ENCODE peak calls at places on chromosome 17, in four cellular contexts. C, G, T and R are unnamed samples.

GRCh38 chr17:2837147-2837561 is 40.9 kb downstream of the RAP1GAP2 start:
- DNase-seq in C (no peak), G (no peak), T (no peak), R (no peak)

GRCh38 chr17:64679710-64680216 is 17.7 kb upstream of the SMURF2 start:
- DNase-seq in C (peak; percentile 99), G (no peak), T (peak; percentile 99), R (peak; percentile 67)

GRCh38 chr17:63117431-63117830 is 151.4 kb downstream of the TANC2 start:
- DNase-seq in C (no peak), G (no peak), T (no peak), R (no peak)

GRCh38 chr17:16478693-16479092 is 13.3 kb downstream of the LRRC75A start:
- DNase-seq in C (no peak), G (no peak), T (no peak), R (no peak)

GRCh38 chr17:41957058-41957868 is 9.3 kb upstream of the CNP start:
- DNase-seq in C (peak; percentile 32), G (peak; percentile 61), T (peak; percentile 72), R (peak; percentile 75)

GRCh38 chr17:75773121-75773807 is 8.3 kb upstream of the GALK1 start:
- DNase-seq in C (no peak), G (peak; percentile 49), T (no peak), R (peak; percentile 12)

GRCh38 chr17:28908640-28909098 is 5.8 kb upstream of the DHRS13 start:
- DNase-seq in C (peak; percentile 91), G (no peak), T (peak; percentile 82), R (no peak)

GRCh38 chr17:9456265-9456664 is 119.4 kb downstream of the STX8 start:
- DNase-seq in C (no peak), G (no peak), T (no peak), R (no peak)

GRCh38 chr17:41777579-41778188 is 8.8 kb downstream of the JUP start:
- DNase-seq in C (peak; percentile 96), G (no peak), T (peak; percentile 92), R (peak; percentile 40)

GRCh38 chr17:42281571-42282096 is 5.4 kb upstream of the STAT5B start:
- DNase-seq in C (no peak), G (peak; percentile 34), T (no peak), R (no peak)

GRCh38 chr17:20987511-20987910 is 55.3 kb downstream of the USP22 start:
- DNase-seq in C (no peak), G (no peak), T (no peak), R (no peak)

GRCh38 chr17:32519769-32520701 is 33.2 kb downstream of the CDK5R1 start:
- DNase-seq in C (no peak), G (peak; percentile 55), T (peak; percentile 35), R (peak; percentile 80)

DNA sequence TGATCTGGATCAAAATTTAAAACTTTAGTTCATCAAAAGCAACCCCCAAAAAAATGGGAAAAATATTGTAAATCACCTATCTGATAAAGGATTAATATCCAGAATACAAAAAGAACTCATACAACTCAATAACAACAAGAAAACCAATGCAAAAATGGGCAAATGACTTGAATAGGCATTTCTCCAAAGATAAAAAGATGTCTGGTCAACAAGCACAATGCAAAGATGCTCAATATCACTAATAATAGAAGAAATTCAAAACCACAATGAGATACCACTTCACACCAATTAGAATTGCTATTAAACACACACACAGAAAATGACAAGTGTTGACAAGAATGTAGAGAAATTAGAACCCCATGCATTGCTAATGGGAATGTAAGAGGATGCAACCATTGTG is 40.4 kb downstream of the UBE2G1 start:
- DNase-seq in C (no peak), G (no peak), T (no peak), R (no peak)
- H3K18ac ChIP-seq in C (no peak overlapping the region), G (no peak overlapping the region), T (no peak overlapping the region), R (no peak overlapping the region)

GRCh38 chr17:49851387-49852291 is 3.8 kb upstream of the TAC4 start:
- DNase-seq in C (peak; percentile 59), G (peak; percentile 86), T (peak; percentile 61), R (peak; percentile 79)

GRCh38 chr17:49853470-49854015 is 5.7 kb upstream of the TAC4 start:
- DNase-seq in C (no peak), G (no peak), T (no peak), R (no peak)

GRCh38 chr17:49849711-49850610 is 2.1 kb upstream of the TAC4 start:
- DNase-seq in C (no peak), G (no peak), T (no peak), R (no peak)

GRCh38 chr17:49848739-49849138 is 870 bp upstream of the TAC4 start:
- DNase-seq in C (no peak), G (no peak), T (no peak), R (no peak)

DNA sequence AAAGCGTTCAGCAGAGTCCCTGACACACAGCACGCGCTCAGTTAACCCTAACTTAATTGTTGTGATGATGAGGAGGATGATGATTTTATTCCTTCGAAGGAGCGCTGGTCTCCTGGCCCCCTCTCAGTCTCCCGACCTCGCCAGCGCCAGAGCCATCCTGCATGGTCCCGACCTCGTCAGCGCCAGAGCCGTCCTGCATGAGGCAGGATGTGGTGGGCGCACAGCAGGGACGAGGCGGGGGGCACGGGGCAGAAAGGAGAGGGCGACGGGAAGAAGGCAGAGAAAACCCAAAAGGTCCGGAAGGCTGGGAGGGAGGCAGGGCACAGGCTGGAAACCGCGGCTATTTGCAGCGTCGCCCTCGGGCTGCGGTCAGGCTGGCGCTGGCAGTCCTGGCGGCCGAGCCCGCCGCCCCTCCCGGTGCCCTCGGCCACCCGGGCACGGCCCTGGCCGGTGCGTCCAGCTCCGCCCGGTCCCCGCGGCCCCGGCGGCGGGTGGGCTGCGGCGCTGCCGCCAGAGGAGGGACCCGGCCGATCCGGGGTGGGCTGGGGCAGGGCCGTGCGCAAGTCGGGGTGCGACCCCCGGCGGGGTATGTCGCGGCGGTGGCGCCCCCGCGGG is 3.0 kb upstream of the TAC4 start:
- DNase-seq in C (no peak), G (peak; percentile 66), T (no peak), R (no peak)
- H4K8ac ChIP-seq in C (peak overlapping the region; percentile 61), G (no peak overlapping the region), T (peak overlapping the region; percentile 79), R (no peak overlapping the region)

GRCh38 chr17:39194985-39195524 is 2.4 kb downstream of the CACNB1 start:
- DNase-seq in C (no peak), G (peak; percentile 80), T (no peak), R (peak; percentile 80)

GRCh38 chr17:39194089-39194984 is 3.1 kb downstream of the CACNB1 start:
- DNase-seq in C (peak; percentile 67), G (peak; percentile 93), T (peak; percentile 83), R (peak; percentile 92)

GRCh38 chr17:39196191-39196819 is 1.2 kb downstream of the CACNB1 start:
- DNase-seq in C (no peak), G (peak; percentile 39), T (no peak), R (no peak)

GRCh38 chr17:39196820-39197331 is 593 bp downstream of the CACNB1 start:
- DNase-seq in C (no peak), G (peak; percentile 73), T (no peak), R (no peak)

DNA sequence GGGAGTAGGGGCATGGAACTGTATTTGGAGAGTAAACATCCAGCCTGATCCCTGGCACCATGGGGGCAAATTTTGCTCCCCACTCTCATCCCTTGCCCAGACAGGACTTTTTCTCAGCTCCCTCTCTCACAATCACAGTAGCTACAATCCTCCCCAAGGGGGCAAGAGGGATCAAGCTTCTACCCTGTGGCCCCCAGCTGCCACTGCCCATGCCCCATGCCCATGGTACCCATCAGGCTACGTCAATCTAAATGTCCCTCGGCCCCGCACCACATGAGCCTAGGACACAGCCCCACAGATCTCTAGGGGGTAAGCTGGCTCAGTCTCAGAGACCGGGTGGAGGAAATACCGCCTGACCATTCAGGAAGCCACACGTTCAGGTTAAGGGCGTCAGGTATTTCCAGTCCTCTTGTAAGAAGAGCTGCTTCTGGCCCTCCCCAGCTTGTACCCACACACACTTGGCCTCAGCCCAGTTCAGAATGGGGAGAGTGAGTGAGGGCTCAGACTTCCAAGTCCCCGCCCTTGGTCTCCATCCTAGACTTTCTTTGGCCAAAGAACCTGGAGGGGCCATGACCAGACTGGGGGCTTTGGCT is 1.8 kb downstream of the CACNB1 start:
- DNase-seq in C (no peak), G (peak; percentile 46), T (no peak), R (no peak)
- H3K18ac ChIP-seq in C (no peak overlapping the region), G (no peak overlapping the region), T (no peak overlapping the region), R (no peak overlapping the region)

DNA sequence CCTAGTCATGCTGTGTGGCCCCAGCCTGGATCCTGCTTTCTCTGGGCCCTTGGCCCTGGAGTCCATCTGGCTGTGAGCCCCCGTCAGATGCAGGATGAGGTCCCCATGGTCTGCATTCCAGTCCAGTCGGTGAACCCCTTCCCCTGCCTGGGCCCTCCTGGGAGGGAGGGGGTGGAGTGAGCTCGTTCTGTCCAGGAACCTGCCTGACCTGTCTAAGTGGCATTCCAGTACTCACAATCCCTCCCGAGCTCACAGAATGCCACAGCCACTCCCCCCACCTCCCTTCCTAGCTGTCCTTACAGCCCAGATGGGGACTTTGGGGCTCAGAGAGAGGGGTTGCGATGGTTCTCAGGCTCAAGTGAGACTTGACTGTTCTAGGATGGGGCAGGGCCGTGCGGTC is 15.5 kb downstream of the SPNS2 start:
- DNase-seq in C (no peak), G (no peak), T (no peak), R (peak; percentile 71)
- H4K8ac ChIP-seq in C (no peak overlapping the region), G (no peak overlapping the region), T (peak overlapping the region; percentile 38), R (no peak overlapping the region)

DNA sequence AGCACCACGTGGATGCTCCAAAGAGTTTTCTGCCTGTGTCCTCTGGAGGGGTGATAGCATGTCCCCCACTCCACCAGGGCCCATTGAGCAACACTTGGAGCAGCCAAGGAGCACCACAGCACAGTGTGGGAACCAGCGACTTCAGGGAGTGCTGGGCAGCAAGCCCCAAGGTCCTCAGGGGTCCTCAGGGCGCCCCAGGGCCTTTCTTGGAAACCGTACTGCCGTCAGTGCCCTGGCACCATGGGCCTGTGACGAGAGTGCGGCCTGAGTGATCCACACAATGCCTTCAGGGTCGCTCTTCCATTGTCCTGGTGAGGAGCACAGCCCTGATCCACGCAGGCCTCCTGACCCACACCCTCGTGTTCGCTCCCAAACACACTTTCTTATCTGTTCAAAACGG is 71.0 kb downstream of the GOSR1 start:
- DNase-seq in C (no peak), G (no peak), T (no peak), R (no peak)
- H3K18ac ChIP-seq in C (no peak overlapping the region), G (no peak overlapping the region), T (no peak overlapping the region), R (no peak overlapping the region)

GRCh38 chr17:78704594-78704993 is 77.5 kb downstream of the CYTH1 start:
- DNase-seq in C (no peak), G (no peak), T (no peak), R (no peak)
- H4K8ac ChIP-seq in C (no peak overlapping the region), G (no peak overlapping the region), T (no peak overlapping the region), R (no peak overlapping the region)

DNA sequence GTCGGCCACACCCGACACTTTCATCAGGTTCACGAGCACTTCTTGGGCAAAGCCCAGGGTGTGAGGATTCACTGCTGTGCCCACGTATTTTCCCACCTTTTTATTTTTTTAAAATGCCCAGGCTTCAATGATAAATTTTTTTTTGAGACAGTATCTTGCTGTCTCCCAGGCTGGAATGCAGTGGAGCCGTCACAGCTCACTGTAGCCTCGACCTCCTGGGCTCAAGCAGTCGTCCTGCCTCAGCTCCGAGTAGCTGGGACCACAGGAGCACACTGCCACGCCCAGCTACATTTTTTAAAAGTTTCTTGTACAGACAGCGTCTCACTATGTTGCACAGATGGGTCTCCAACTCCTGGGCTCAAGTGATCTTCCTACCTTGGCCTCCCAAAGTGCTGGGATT is 17.8 kb downstream of the UTS2R start:
- DNase-seq in C (no peak), G (no peak), T (no peak), R (no peak)
- H3K18ac ChIP-seq in C (no peak overlapping the region), G (no peak overlapping the region), T (no peak overlapping the region), R (no peak overlapping the region)